ENCODE peak calls at places on chromosomes 1 and 21, in six cellular contexts. H, B, Y, A, N and I are unnamed samples.

GRCh38 chr1:101175474-101175873 is 61.3 kb upstream of the S1PR1 start:
- DNase-seq in N (no peak), H (no peak), Y (no peak), A (no peak), B (peak), I (no peak)

GRCh38 chr1:171081220-171081993 is 9.3 kb upstream of the FMO3 start:
- DNase-seq in A (no peak), Y (no peak), B (peak), H (peak), N (no peak), I (peak)

GRCh38 chr21:14306143-14306907 is 76.6 kb downstream of the HSPA13 start:
- DNase-seq in H (no peak), Y (no peak), N (no peak), B (no peak), A (no peak), I (peak)

GRCh38 chr1:94031154-94031553 is 89.8 kb downstream of the ABCA4 start:
- DNase-seq in Y (no peak), H (no peak), N (no peak), B (no peak), A (no peak), I (no peak)

GRCh38 chr1:23930861-23931471 is 17.8 kb upstream of the CNR2 start:
- DNase-seq in B (peak), H (no peak), A (no peak), N (no peak), Y (no peak), I (peak)

GRCh38 chr1:89633745-89634625 is 1.1 kb downstream of the LRRC8C start:
- DNase-seq in A (no peak), N (no peak), B (peak), Y (no peak), H (no peak), I (peak)

GRCh38 chr1:89276690-89277089 is 4.0 kb upstream of the GBP5 start:
- DNase-seq in Y (no peak), H (no peak), N (no peak), A (no peak), B (no peak), I (no peak)

GRCh38 chr1:234655328-234656069 is 45.5 kb upstream of the IRF2BP2 start:
- DNase-seq in H (no peak), A (no peak), Y (no peak), N (no peak), B (no peak), I (no peak)

GRCh38 chr1:112507896-112508241 is 896 bp upstream of the WNT2B start:
- DNase-seq in B (no peak), N (no peak), A (no peak), H (no peak), Y (no peak), I (peak)

GRCh38 chr1:6612641-6613360 is 730 bp upstream of the PHF13 start:
- DNase-seq in Y (peak), N (no peak), A (no peak), B (peak), H (no peak), I (peak)
- TF ChIP-seq CTCF in Y (no peak), N (no peak), A (peak), B (no peak), H (no peak), I (no peak)

DNA sequence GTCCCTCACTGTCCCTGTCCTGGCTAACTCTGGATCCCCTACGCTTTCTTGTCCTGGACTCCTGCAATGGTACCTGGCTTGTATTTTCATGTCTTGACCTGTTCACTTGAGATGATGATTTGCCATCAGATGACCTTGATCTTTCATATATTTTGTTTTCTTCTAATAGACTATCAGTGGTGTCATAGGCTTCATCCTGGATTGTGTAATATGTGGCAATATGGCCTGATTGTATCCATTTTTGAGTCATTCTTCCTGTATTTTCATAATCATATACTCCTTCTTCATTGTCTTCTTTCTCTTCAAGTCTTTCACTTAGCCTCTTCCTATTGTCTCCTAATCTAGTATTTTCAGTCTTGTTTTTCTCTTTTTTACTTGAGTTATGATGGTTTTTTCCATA is 11.1 kb downstream of the FLG start:
- DNase-seq in N (no peak), H (no peak), Y (no peak), B (no peak), A (no peak), I (no peak)
- H3K4me3 ChIP-seq in N (no peak), H (no peak), Y (no peak), B (no peak), A (no peak), I (no peak)

DNA sequence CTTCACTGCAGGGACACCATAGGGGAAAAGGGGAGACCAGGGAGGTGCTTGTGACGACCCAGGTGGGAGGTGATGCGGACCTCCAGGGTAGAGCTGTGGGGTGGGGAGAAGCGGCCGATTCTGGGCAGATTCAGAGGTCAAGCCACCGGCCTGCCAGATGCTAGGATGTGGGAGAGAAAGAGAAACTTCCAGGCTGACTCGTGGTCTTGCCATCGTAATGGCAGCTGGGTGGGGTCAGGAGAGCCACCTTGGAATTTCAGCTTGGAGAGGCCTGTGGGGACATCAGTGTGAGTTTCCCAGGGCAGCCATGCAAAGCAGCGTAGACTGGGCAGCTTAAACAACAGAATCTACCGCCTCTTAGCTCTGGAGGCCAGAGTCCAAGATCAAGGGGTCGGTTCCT is 258.0 kb upstream of the VAMP3 start:
- DNase-seq in B (no peak), N (no peak), A (no peak), Y (no peak), H (no peak), I (no peak)
- TF ChIP-seq CTCF in B (no peak), N (no peak), A (no peak), Y (no peak), H (no peak), I (no peak)

DNA sequence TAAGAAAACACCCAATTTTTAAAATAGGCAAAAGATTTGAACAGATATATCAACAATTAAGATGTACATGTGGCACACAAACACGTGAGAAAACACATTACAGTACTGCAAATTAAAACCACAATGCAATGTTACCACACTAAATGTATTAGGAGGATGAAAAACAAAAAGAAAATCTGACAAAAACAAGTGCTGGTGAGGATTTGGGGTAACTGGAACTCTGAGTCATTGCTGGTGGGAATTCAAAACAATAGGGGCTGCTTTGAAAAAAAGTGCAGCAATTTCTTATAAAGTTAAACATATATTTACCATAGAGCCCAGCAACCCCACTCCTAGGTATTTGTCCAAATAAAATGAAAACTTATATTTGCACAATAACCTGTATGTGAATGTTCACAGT is 614.1 kb downstream of the SMYD3 start:
- DNase-seq in N (no peak), A (no peak), H (no peak), Y (no peak), B (no peak), I (no peak)
- H3K4me3 ChIP-seq in N (no peak), A (no peak), H (no peak), Y (no peak), B (no peak), I (no peak)

GRCh38 chr1:115021145-115021544 is 8.5 kb upstream of the TSHB start:
- DNase-seq in Y (no peak), H (no peak), B (no peak), A (no peak), N (no peak), I (no peak)
- TF ChIP-seq CTCF in Y (no peak), H (no peak), B (no peak), A (no peak), N (no peak), I (no peak)

DNA sequence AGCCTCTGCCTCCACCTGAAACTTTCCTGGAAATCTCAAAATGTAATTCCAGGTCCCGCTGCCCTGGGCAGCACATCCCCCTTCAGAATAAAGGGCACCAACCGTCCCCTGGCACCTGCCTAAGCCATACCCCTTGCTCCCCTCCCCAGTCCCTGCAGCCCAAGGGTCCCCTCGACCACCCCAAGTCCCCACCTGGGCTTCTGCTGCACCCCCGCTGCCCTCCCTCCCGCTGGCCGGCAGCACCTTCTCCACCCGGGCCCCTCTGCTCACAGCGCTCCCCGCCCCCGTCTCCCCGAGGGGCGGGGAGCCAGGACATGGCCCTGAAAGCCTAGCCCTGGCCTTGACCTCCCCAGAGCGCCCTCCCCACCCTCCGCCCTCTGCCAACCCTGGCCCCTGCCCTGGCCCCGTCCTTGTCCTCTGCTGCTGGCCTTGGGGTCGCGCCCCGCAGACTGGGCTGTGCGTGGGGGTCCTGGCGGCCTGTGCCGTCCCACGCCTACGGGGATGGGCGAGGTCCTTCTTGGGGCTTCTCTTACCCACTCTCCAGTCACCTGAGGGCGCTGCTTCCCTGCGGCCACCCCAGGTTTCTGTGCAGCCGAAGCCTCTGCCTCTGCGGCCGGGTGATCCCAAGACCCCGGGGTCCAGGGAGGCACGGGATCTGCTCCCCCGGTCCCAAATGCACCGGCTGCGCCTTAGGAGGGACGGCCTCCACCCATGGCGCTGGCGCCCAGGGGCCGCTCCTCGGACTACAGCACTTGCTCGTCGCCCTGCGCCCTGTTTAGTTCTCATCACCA is 41.7 kb downstream of the WDR4 start:
- DNase-seq in Y (no peak), N (no peak), H (no peak), B (no peak), A (no peak), I (no peak)
- H3K4me3 ChIP-seq in Y (no peak), N (no peak), H (no peak), B (no peak), A (no peak), I (no peak)